ENCODE peak calls at places on chromosomes 12 and 14, in four cellular contexts. One of them, this sample, is unnamed.

GRCh38 chr12:39846304-39846703 is 226.7 kb upstream of the ABCD2 start:
- DNase-seq in IMR-90: no peak
- DNase-seq in K562: no peak
- DNase-seq in sigmoid colon: no peak
- DNase-seq in this sample: no peak

GRCh38 chr14:60222820-60223219 is 26.2 kb upstream of the PPM1A start:
- DNase-seq in IMR-90: no peak
- DNase-seq in K562: no peak
- DNase-seq in sigmoid colon: no peak
- DNase-seq in this sample: no peak

GRCh38 chr14:45786266-45786665 is 533.3 kb upstream of the MIS18BP1 start:
- DNase-seq in K562: no peak
- DNase-seq in sigmoid colon: no peak
- DNase-seq in IMR-90: no peak
- DNase-seq in this sample: no peak

GRCh38 chr12:115354007-115354452 is 670.1 kb upstream of the TBX3 start:
- DNase-seq in sigmoid colon: peak; percentile 90
- DNase-seq in K562: no peak
- DNase-seq in IMR-90: peak; percentile 98
- DNase-seq in this sample: peak; percentile 2

GRCh38 chr14:101369916-101370592 is 191.2 kb upstream of the DIO3 start:
- DNase-seq in K562: no peak
- DNase-seq in sigmoid colon: no peak
- DNase-seq in IMR-90: no peak
- DNase-seq in this sample: no peak

GRCh38 chr12:48000878-48001321 is 3.4 kb downstream of the COL2A1 start:
- DNase-seq in IMR-90: peak; percentile 47
- DNase-seq in sigmoid colon: peak; percentile 59
- DNase-seq in K562: no peak
- DNase-seq in this sample: no peak

GRCh38 chr12:92439397-92439779 is 263.4 kb upstream of the PLEKHG7 start:
- DNase-seq in IMR-90: peak; percentile 31
- DNase-seq in K562: no peak
- DNase-seq in sigmoid colon: no peak
- DNase-seq in this sample: no peak

GRCh38 chr12:47141459-47141858 is 61.7 kb upstream of the AMIGO2 start:
- DNase-seq in K562: no peak
- DNase-seq in IMR-90: no peak
- DNase-seq in sigmoid colon: no peak
- DNase-seq in this sample: no peak

GRCh38 chr12:132937476-132937875 is 18.6 kb downstream of the ZNF605 start:
- DNase-seq in K562: no peak
- DNase-seq in sigmoid colon: no peak
- DNase-seq in IMR-90: no peak
- DNase-seq in this sample: no peak

GRCh38 chr12:51914034-51914923 is 7.0 kb downstream of the ACVRL1 start:
- DNase-seq in sigmoid colon: peak; percentile 59
- DNase-seq in IMR-90: no peak
- DNase-seq in K562: no peak
- DNase-seq in this sample: no peak

GRCh38 chr14:91349481-91350074 is 68.0 kb downstream of the CCDC88C start:
- DNase-seq in IMR-90: no peak
- DNase-seq in sigmoid colon: no peak
- DNase-seq in K562: no peak
- DNase-seq in this sample: no peak

GRCh38 chr12:128680555-128680954 is 143.2 kb downstream of the SLC15A4 start:
- DNase-seq in K562: no peak
- DNase-seq in IMR-90: no peak
- DNase-seq in sigmoid colon: no peak
- DNase-seq in this sample: no peak

GRCh38 chr12:119036878-119037493 is 55.6 kb downstream of the SRRM4 start:
- DNase-seq in sigmoid colon: no peak
- DNase-seq in K562: peak; percentile 77
- DNase-seq in IMR-90: no peak
- DNase-seq in this sample: peak; percentile 34

GRCh38 chr14:23910081-23910875 is 43.3 kb upstream of the DHRS4 start:
- DNase-seq in K562: peak; percentile 61
- DNase-seq in IMR-90: peak; percentile 48
- DNase-seq in sigmoid colon: no peak
- DNase-seq in this sample: peak; percentile 36

GRCh38 chr12:112528521-112528920 is 109.8 kb downstream of the PTPN11 start:
- DNase-seq in IMR-90: no peak
- DNase-seq in sigmoid colon: no peak
- DNase-seq in K562: no peak
- DNase-seq in this sample: no peak

GRCh38 chr12:42550815-42551214 is 38.7 kb downstream of the PRICKLE1 start:
- DNase-seq in sigmoid colon: no peak
- DNase-seq in IMR-90: no peak
- DNase-seq in K562: no peak
- DNase-seq in this sample: no peak

GRCh38 chr12:52358575-52359350 is 8.5 kb downstream of the KRT85 start:
- DNase-seq in sigmoid colon: no peak
- DNase-seq in K562: no peak
- DNase-seq in IMR-90: no peak
- DNase-seq in this sample: no peak

GRCh38 chr14:104724407-104724980 is 465 bp downstream of the ADSS1 start:
- DNase-seq in K562: peak; percentile 77
- DNase-seq in IMR-90: no peak
- DNase-seq in sigmoid colon: peak; percentile 83
- DNase-seq in this sample: no peak

GRCh38 chr14:22391908-22392307 is 197.1 kb downstream of the DAD1 start:
- DNase-seq in sigmoid colon: peak; percentile 72
- DNase-seq in IMR-90: peak; percentile 65
- DNase-seq in K562: peak; percentile 19
- DNase-seq in this sample: peak; percentile 47

GRCh38 chr14:55581011-55581806 is 1.2 kb downstream of the KTN1 start:
- DNase-seq in K562: peak; percentile 15
- DNase-seq in IMR-90: no peak
- DNase-seq in sigmoid colon: peak; percentile 77
- DNase-seq in this sample: peak; percentile 65

GRCh38 chr12:76470028-76470939 is 89.3 kb downstream of the OSBPL8 start:
- DNase-seq in sigmoid colon: no peak
- DNase-seq in IMR-90: peak; percentile 93
- DNase-seq in K562: peak; percentile 36
- DNase-seq in this sample: peak; percentile 50

GRCh38 chr12:123805119-123805518 is 43.0 kb downstream of the DNAH10 start:
- DNase-seq in sigmoid colon: no peak
- DNase-seq in IMR-90: no peak
- DNase-seq in K562: no peak
- DNase-seq in this sample: no peak

GRCh38 chr12:104549820-104550480 is 93.2 kb downstream of the CHST11 start:
- DNase-seq in IMR-90: peak; percentile 29
- DNase-seq in K562: no peak
- DNase-seq in sigmoid colon: no peak
- DNase-seq in this sample: peak; percentile 11

GRCh38 chr14:33692762-33693161 is 258.1 kb downstream of the EGLN3 start:
- DNase-seq in K562: no peak
- DNase-seq in IMR-90: peak; percentile 24
- DNase-seq in sigmoid colon: no peak
- DNase-seq in this sample: no peak

GRCh38 chr12:12715459-12716150 is 1.6 kb upstream of the CDKN1B start:
- DNase-seq in K562: no peak
- DNase-seq in sigmoid colon: no peak
- DNase-seq in IMR-90: no peak
- DNase-seq in this sample: peak; percentile 73

GRCh38 chr14:102774391-102775153 is 2.7 kb upstream of the TRAF3 start:
- DNase-seq in K562: peak; percentile 29
- DNase-seq in IMR-90: peak; percentile 78
- DNase-seq in sigmoid colon: no peak
- DNase-seq in this sample: peak; percentile 58

GRCh38 chr12:12392428-12392827 is 35.5 kb downstream of the BORCS5 start:
- DNase-seq in K562: peak; percentile 40
- DNase-seq in IMR-90: no peak
- DNase-seq in sigmoid colon: no peak
- DNase-seq in this sample: peak; percentile 94

GRCh38 chr12:31322651-31323248 is 3.2 kb downstream of the SINHCAF start:
- DNase-seq in IMR-90: peak; percentile 59
- DNase-seq in K562: no peak
- DNase-seq in sigmoid colon: no peak
- DNase-seq in this sample: peak; percentile 18

GRCh38 chr12:65517656-65518210 is 239.2 kb downstream of the MSRB3 start:
- DNase-seq in IMR-90: no peak
- DNase-seq in K562: no peak
- DNase-seq in sigmoid colon: no peak
- DNase-seq in this sample: no peak

GRCh38 chr14:91159906-91160305 is 46.0 kb downstream of the DGLUCY start:
- DNase-seq in IMR-90: no peak
- DNase-seq in sigmoid colon: no peak
- DNase-seq in K562: no peak
- DNase-seq in this sample: no peak

GRCh38 chr14:74927225-74927624 is 4.2 kb upstream of the RPS6KL1 start:
- DNase-seq in sigmoid colon: no peak
- DNase-seq in IMR-90: no peak
- DNase-seq in K562: no peak
- DNase-seq in this sample: peak; percentile 96

GRCh38 chr12:66409195-66409871 is 107.0 kb downstream of the HELB start:
- DNase-seq in K562: no peak
- DNase-seq in sigmoid colon: no peak
- DNase-seq in IMR-90: peak; percentile 80
- DNase-seq in this sample: peak; percentile 68

GRCh38 chr14:23577004-23577681 is 1.4 kb downstream of the JPH4 start:
- DNase-seq in IMR-90: no peak
- DNase-seq in sigmoid colon: peak; percentile 63
- DNase-seq in K562: no peak
- DNase-seq in this sample: no peak

GRCh38 chr12:132150780-132151144 is 6.5 kb downstream of the NOC4L start:
- DNase-seq in K562: no peak
- DNase-seq in IMR-90: no peak
- DNase-seq in sigmoid colon: peak; percentile 59
- DNase-seq in this sample: no peak

GRCh38 chr12:68871899-68872298 is 61.1 kb downstream of the CPM start:
- DNase-seq in sigmoid colon: no peak
- DNase-seq in IMR-90: peak; percentile 28
- DNase-seq in K562: no peak
- DNase-seq in this sample: peak; percentile 2

GRCh38 chr14:47442206-47442605 is 233.2 kb downstream of the MDGA2 start:
- DNase-seq in IMR-90: no peak
- DNase-seq in sigmoid colon: no peak
- DNase-seq in K562: no peak
- DNase-seq in this sample: no peak

GRCh38 chr12:107236824-107237467 is 143.6 kb upstream of the CRY1 start:
- DNase-seq in K562: no peak
- DNase-seq in IMR-90: peak; percentile 54
- DNase-seq in sigmoid colon: no peak
- DNase-seq in this sample: no peak

GRCh38 chr14:89625208-89625987 is 208.4 kb upstream of the FOXN3 start:
- DNase-seq in K562: no peak
- DNase-seq in sigmoid colon: peak; percentile 74
- DNase-seq in IMR-90: no peak
- DNase-seq in this sample: no peak

GRCh38 chr14:91284791-91285548 is 40.5 kb upstream of the GPR68 start:
- DNase-seq in K562: no peak
- DNase-seq in IMR-90: no peak
- DNase-seq in sigmoid colon: no peak
- DNase-seq in this sample: no peak

GRCh38 chr12:53454710-53455109 is 2.8 kb downstream of the PCBP2 start:
- DNase-seq in K562: no peak
- DNase-seq in IMR-90: no peak
- DNase-seq in sigmoid colon: no peak
- DNase-seq in this sample: no peak

GRCh38 chr12:53453953-53454640 is 2.2 kb downstream of the PCBP2 start:
- DNase-seq in K562: no peak
- DNase-seq in sigmoid colon: no peak
- DNase-seq in IMR-90: no peak
- DNase-seq in this sample: no peak

GRCh38 chr12:53451661-53452158 is at the start of gene PCBP2:
- DNase-seq in IMR-90: peak; percentile 100
- DNase-seq in sigmoid colon: peak; percentile 99
- DNase-seq in K562: peak; percentile 95
- DNase-seq in this sample: peak; percentile 99

GRCh38 chr12:53450936-53451335 is 966 bp upstream of the PCBP2 start:
- DNase-seq in sigmoid colon: no peak
- DNase-seq in IMR-90: no peak
- DNase-seq in K562: no peak
- DNase-seq in this sample: no peak

GRCh38 chr12:53452159-53453077 is 516 bp downstream of the PCBP2 start:
- DNase-seq in K562: peak; percentile 87
- DNase-seq in sigmoid colon: peak; percentile 95
- DNase-seq in IMR-90: peak; percentile 85
- DNase-seq in this sample: peak; percentile 90
- TF ChIP-seq POLR2A in K562: peak; percentile 74
- TF ChIP-seq POLR2A in sigmoid colon: no peak
- TF ChIP-seq POLR2A in IMR-90: peak; percentile 73
- TF ChIP-seq POLR2A in this sample: no peak

GRCh38 chr14:21383848-21384493 is at the start of gene SUPT16H:
- DNase-seq in IMR-90: peak; percentile 95
- DNase-seq in sigmoid colon: peak; percentile 98
- DNase-seq in K562: peak; percentile 83
- DNase-seq in this sample: peak; percentile 96
- TF ChIP-seq POLR2A in IMR-90: peak; percentile 68
- TF ChIP-seq POLR2A in sigmoid colon: peak; percentile 54
- TF ChIP-seq POLR2A in K562: peak; percentile 81
- TF ChIP-seq POLR2A in this sample: peak; percentile 86

GRCh38 chr12:117032593-117033381 is 66.4 kb downstream of the TESC start:
- DNase-seq in IMR-90: peak; percentile 35
- DNase-seq in sigmoid colon: peak; percentile 67
- DNase-seq in K562: no peak
- DNase-seq in this sample: no peak
- TF ChIP-seq POLR2A in IMR-90: no peak
- TF ChIP-seq POLR2A in sigmoid colon: no peak
- TF ChIP-seq POLR2A in K562: no peak
- TF ChIP-seq POLR2A in this sample: no peak

DNA sequence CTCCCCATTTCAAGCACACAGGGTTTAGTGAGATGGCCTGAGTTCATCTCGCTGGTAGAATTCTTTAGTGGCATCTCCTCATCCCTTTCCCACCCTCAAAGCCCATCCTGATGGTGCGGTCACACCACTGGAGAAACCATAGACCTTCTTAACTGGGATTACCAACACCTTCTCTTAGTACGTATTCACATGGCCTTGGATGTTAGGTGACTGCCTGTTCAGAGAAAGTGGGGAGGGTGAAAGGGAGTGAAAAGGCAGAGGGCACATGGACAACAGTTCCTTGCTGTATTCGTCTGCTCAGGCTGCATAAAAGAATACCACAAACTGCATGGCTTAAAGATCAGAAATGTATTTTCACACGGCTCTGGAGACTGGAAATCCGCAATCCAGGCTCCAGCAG is 306.1 kb downstream of the ZFP36L1 start:
- DNase-seq in sigmoid colon: no peak
- DNase-seq in IMR-90: no peak
- DNase-seq in K562: no peak
- DNase-seq in this sample: no peak
- TF ChIP-seq POLR2A in sigmoid colon: no peak
- TF ChIP-seq POLR2A in IMR-90: no peak
- TF ChIP-seq POLR2A in K562: no peak
- TF ChIP-seq POLR2A in this sample: no peak

GRCh38 chr14:93332853-93333630 is at the start of gene BTBD7:
- DNase-seq in K562: peak; percentile 88
- DNase-seq in IMR-90: peak; percentile 92
- DNase-seq in sigmoid colon: peak; percentile 97
- DNase-seq in this sample: peak; percentile 99
- TF ChIP-seq POLR2A in K562: peak; percentile 65
- TF ChIP-seq POLR2A in IMR-90: peak; percentile 80
- TF ChIP-seq POLR2A in sigmoid colon: no peak
- TF ChIP-seq POLR2A in this sample: peak; percentile 79

This sample was measured in erythroblast.